ENCODE peak calls at places on chromosomes 16 and 17, in seven cellular contexts. Q is HCT116, T is sigmoid colon, R is suprapubic skin, C is spleen, Z is transverse colon, N is K562. M is an unnamed sample.

GRCh38 chr16:23491490-23492391 is 18.6 kb downstream of the GGA2 start:
- DNase-seq in C (peak), Z (no peak), N (no peak), T (no peak), R (no peak), Q (no peak), M (no peak)

GRCh38 chr16:77998350-77999023 is 23.9 kb upstream of the CLEC3A start:
- DNase-seq in Q (no peak), C (no peak), Z (no peak), T (no peak), R (no peak), N (no peak), M (no peak)

GRCh38 chr17:13600475-13601316 is 1.0 kb downstream of the HS3ST3A1 start:
- DNase-seq in C (no peak), Z (no peak), T (no peak), Q (no peak), R (no peak), N (peak), M (no peak)

GRCh38 chr17:31492880-31493655 is 101.6 kb downstream of the RAB11FIP4 start:
- DNase-seq in C (peak), R (no peak), N (peak), Z (peak), Q (no peak), T (no peak), M (peak)

GRCh38 chr17:81740395-81740961 is 28.4 kb downstream of the SLC25A10 start:
- DNase-seq in Q (no peak), Z (no peak), T (peak), C (peak), R (peak), N (peak), M (no peak)

GRCh38 chr16:13333336-13333735 is 431.9 kb downstream of the SHISA9 start:
- DNase-seq in Q (no peak), R (no peak), N (no peak), Z (no peak), C (no peak), T (no peak), M (no peak)

GRCh38 chr16:10992797-10993196 is 48.4 kb downstream of the CLEC16A start:
- DNase-seq in R (no peak), T (no peak), Z (peak), N (peak), C (no peak), Q (peak), M (peak)

GRCh38 chr16:27287051-27287811 is 18.7 kb upstream of the NSMCE1 start:
- DNase-seq in Q (no peak), R (no peak), N (no peak), T (no peak), Z (no peak), C (no peak), M (no peak)

GRCh38 chr17:75588546-75589016 is 981 bp downstream of the MYO15B start:
- DNase-seq in C (no peak), T (peak), N (no peak), Q (no peak), Z (peak), R (peak), M (peak)

GRCh38 chr16:68257906-68258800 is 6.2 kb upstream of the SLC7A6 start:
- DNase-seq in Z (peak), N (no peak), C (no peak), T (peak), Q (no peak), R (no peak), M (no peak)

GRCh38 chr16:87856796-87857228 is 12.5 kb downstream of the SLC7A5 start:
- DNase-seq in Q (no peak), T (no peak), Z (no peak), R (no peak), N (no peak), C (peak), M (no peak)

GRCh38 chr16:49274936-49275730 is 6.5 kb downstream of the CBLN1 start:
- DNase-seq in Z (no peak), C (no peak), N (no peak), T (no peak), R (no peak), Q (no peak), M (no peak)

GRCh38 chr16:89864421-89864820 is 9.0 kb upstream of the TCF25 start:
- DNase-seq in N (no peak), T (no peak), Z (no peak), R (no peak), C (no peak), Q (peak), M (no peak)

GRCh38 chr17:77146882-77147281 is 6.1 kb downstream of the SEC14L1 start:
- DNase-seq in T (no peak), Q (no peak), C (peak), N (no peak), R (no peak), Z (peak), M (peak)

DNA sequence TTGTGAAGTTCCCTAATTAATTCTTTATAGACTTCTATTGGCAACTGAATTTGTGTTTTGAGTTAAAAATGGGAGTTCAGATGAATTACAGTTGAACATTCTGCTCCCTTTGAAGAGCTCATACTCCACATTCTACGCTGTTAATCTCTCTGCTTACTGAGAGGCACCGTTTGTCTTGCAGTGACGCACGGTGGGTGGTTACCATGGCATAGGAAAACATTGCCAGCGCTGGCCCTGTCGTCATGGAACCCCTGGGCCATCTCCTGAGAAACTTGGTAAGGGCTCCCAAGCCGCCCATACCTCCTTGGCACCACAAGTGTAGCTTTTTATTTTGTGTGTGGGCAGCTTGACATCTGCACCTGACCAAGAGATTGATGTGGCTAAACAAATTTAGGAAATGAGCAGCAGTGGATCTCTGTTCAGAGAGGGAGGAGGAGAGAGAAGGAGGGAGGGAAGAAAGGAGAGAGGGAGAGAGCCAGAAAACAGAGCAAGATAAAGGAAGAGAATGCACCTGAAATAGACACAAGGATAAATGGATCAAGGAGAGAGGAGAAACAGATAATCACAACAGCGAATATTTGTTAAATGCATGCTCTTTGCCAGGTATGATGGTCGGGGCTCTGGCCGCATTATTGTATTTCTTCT is 398.5 kb downstream of the HAPSTR1 start:
- DNase-seq in C (no peak), Q (no peak), N (no peak), Z (peak), T (peak), R (no peak), M (no peak)
- TF ChIP-seq POLR2AphosphoS5 in C (no peak), Q (no peak), N (no peak), Z (peak), T (peak), R (no peak), M (no peak)

GRCh38 chr16:80966617-80967016 is 40.1 kb downstream of the CMC2 start:
- DNase-seq in N (no peak), C (no peak), Z (no peak), T (no peak), Q (no peak), R (no peak), M (no peak)

GRCh38 chr16:80972611-80973010 is 34.1 kb downstream of the CMC2 start:
- DNase-seq in Q (no peak), N (no peak), Z (no peak), C (no peak), T (no peak), R (no peak), M (no peak)

GRCh38 chr16:80968386-80969113 is 38.1 kb downstream of the CMC2 start:
- DNase-seq in C (no peak), Q (no peak), R (no peak), Z (no peak), T (no peak), N (no peak), M (no peak)

GRCh38 chr16:80971814-80972213 is 34.9 kb downstream of the CMC2 start:
- DNase-seq in Q (no peak), T (no peak), N (peak), R (no peak), C (no peak), Z (no peak), M (no peak)

DNA sequence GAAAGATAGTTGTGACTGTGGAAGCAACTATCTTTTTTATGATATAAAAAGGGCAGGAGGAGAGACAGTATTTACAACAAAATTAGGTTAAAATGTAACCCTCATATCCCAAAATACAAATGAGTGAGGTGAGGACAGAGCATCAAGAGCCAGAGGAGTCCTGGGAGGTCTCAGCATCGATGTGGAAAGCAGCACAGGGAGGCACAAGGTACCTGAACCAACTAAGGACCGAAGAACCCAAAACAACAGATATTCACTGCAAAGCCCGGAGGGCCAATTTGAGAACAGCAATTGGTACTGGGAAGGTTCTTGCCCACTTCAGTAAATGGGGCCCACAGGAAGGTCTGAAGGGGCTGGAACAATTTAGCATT is 37.6 kb downstream of the CMC2 start:
- DNase-seq in R (no peak), Q (no peak), C (no peak), N (no peak), Z (no peak), T (no peak), M (no peak)
- TF ChIP-seq POLR2AphosphoS5 in R (no peak), Q (no peak), C (no peak), N (no peak), Z (no peak), T (no peak), M (no peak)

GRCh38 chr17:40307001-40307690 is 1.8 kb upstream of the RARA start:
- DNase-seq in C (peak), T (peak), R (peak), Q (no peak), Z (no peak), N (peak), M (no peak)

GRCh38 chr17:40309938-40310510 is 1.0 kb downstream of the RARA start:
- DNase-seq in N (no peak), Q (no peak), T (peak), C (no peak), Z (no peak), R (peak), M (no peak)

GRCh38 chr17:40309031-40309937 is at the start of gene RARA:
- DNase-seq in T (peak), R (peak), C (peak), N (peak), Q (no peak), Z (peak), M (peak)

GRCh38 chr17:40306395-40306794 is 2.6 kb upstream of the RARA start:
- DNase-seq in Q (no peak), C (no peak), T (no peak), Z (no peak), R (no peak), N (no peak), M (no peak)

GRCh38 chr17:40307691-40308289 is 1.2 kb upstream of the RARA start:
- DNase-seq in N (no peak), T (peak), Z (no peak), C (peak), Q (no peak), R (peak), M (no peak)
- TF ChIP-seq POLR2AphosphoS5 in N (peak), T (no peak), Z (no peak), C (peak), Q (no peak), R (no peak), M (no peak)

DNA sequence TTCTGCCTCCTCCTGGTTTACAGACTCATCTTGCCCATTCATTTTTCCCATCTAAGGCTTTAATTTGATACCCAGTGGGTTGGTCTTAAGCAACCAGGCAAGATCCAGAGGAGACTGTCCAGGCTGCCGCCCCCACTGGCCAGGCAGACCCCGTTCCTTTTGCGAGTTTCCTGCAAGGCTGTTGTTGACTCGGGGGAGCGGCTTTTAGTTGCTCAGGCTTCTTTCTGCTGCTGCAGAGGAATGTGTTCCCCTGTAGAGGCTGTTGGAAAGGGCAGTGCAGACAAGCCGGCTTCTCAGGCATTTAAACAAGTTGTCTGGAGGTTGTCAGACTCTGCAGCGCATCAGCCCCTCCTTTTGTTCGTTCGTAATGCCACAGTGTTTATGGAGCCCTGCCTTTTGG is 231.2 kb downstream of the PRKCA start:
- DNase-seq in R (no peak), N (no peak), Q (no peak), Z (no peak), T (peak), C (no peak), M (no peak)
- TF ChIP-seq POLR2AphosphoS5 in R (no peak), N (no peak), Q (no peak), Z (no peak), T (peak), C (no peak), M (no peak)

GRCh38 chr17:79840204-79840988 is 1.2 kb upstream of the CBX4 start:
- DNase-seq in C (peak), N (no peak), Z (peak), T (peak), Q (no peak), R (peak), M (peak)

GRCh38 chr17:79839363-79840203 is at the start of gene CBX4:
- DNase-seq in R (peak), T (peak), Q (peak), N (peak), C (peak), Z (peak), M (peak)

GRCh38 chr17:79837888-79838540 is 1.2 kb downstream of the CBX4 start:
- DNase-seq in N (no peak), R (no peak), C (peak), Q (no peak), Z (peak), T (no peak), M (no peak)

GRCh38 chr17:79836952-79837887 is 2.0 kb downstream of the CBX4 start:
- DNase-seq in C (peak), N (peak), Q (peak), Z (peak), R (peak), T (peak), M (peak)

GRCh38 chr17:79838541-79839274 is 532 bp downstream of the CBX4 start:
- DNase-seq in N (peak), C (peak), Q (no peak), R (no peak), T (no peak), Z (peak), M (peak)
- TF ChIP-seq POLR2AphosphoS5 in N (no peak), C (no peak), Q (no peak), R (no peak), T (peak), Z (peak), M (no peak)

GRCh38 chr17:44489581-44489980 is 13.6 kb downstream of the GPATCH8 start:
- DNase-seq in T (no peak), Z (no peak), R (no peak), Q (no peak), C (no peak), N (no peak), M (no peak)
- TF ChIP-seq POLR2AphosphoS5 in T (no peak), Z (no peak), R (no peak), Q (no peak), C (no peak), N (no peak), M (no peak)

DNA sequence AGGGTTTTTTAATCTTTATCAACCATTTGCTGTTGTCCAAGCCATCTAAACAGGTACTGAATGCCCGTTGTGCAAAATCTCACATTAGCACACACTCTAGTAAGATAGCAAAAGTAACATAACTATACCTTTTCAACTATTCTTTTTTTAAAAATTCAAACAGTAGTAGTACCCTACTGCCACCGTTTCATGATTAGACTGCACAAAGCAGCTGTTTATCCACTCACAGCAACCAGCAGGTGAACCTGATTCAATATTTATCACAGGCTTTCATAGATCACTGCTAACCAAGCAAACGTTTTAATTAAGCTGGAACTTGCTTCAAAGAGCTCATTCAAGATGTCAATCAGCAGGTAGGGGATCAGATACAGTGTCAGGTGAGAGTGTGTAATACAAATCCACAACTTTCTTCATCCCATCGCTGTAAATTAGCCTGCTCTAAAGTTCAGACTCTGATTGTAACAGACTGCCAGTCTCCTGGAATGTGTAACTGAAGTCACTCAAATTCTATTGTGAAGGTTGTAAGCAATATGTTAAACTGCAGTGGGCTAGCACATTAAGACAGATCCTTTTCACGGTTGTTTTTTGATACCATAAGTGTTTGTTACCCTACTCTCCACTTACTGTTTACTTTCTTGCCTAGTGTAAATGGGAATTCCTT is 47.3 kb downstream of the BRIP1 start:
- DNase-seq in R (no peak), C (no peak), Z (no peak), Q (no peak), N (no peak), T (no peak), M (no peak)
- TF ChIP-seq POLR2AphosphoS5 in R (no peak), C (no peak), Z (no peak), Q (no peak), N (no peak), T (no peak), M (no peak)

GRCh38 chr17:19857640-19858039 is 10.1 kb downstream of the ULK2 start:
- DNase-seq in Q (no peak), C (no peak), R (no peak), Z (no peak), T (no peak), N (no peak), M (no peak)
- TF ChIP-seq POLR2AphosphoS5 in Q (no peak), C (no peak), R (no peak), Z (no peak), T (no peak), N (no peak), M (no peak)